ENCODE peak calls at places on chromosome 9, in eight cellular contexts. One of them, this sample, is unnamed.

GRCh38 chr9:122807271-122807900 is 7.5 kb downstream of the OR1K1 start:
- DNase-seq in cardiac fibroblast: no peak
- DNase-seq in choroid plexus epithelial cell: no peak
- DNase-seq in NCI-H774: no peak
- DNase-seq in AG04449: no peak
- DNase-seq in bronchial epithelial cell: no peak
- DNase-seq in stromal cell of bone marrow: peak
- DNase-seq in stimulated activated CD4-positive, alpha-beta T cell treated with anti-CD3 and anti-CD28 coated beads, Interleukin-2, amount 100 ng/mL, for 4 hours: no peak
- DNase-seq in this sample: no peak

GRCh38 chr9:19161257-19162025 is 34.1 kb upstream of the PLIN2 start:
- DNase-seq in NCI-H774: no peak
- DNase-seq in stimulated activated CD4-positive, alpha-beta T cell treated with anti-CD3 and anti-CD28 coated beads, Interleukin-2, amount 100 ng/mL, for 4 hours: peak
- DNase-seq in bronchial epithelial cell: peak
- DNase-seq in cardiac fibroblast: peak
- DNase-seq in AG04449: peak
- DNase-seq in stromal cell of bone marrow: peak
- DNase-seq in choroid plexus epithelial cell: peak
- DNase-seq in this sample: peak

GRCh38 chr9:30484690-30485089 is 1899.8 kb upstream of the ACO1 start:
- DNase-seq in choroid plexus epithelial cell: no peak
- DNase-seq in cardiac fibroblast: no peak
- DNase-seq in stimulated activated CD4-positive, alpha-beta T cell treated with anti-CD3 and anti-CD28 coated beads, Interleukin-2, amount 100 ng/mL, for 4 hours: no peak
- DNase-seq in bronchial epithelial cell: no peak
- DNase-seq in AG04449: no peak
- DNase-seq in stromal cell of bone marrow: no peak
- DNase-seq in NCI-H774: no peak
- DNase-seq in this sample: no peak

GRCh38 chr9:673264-673965 is 168.1 kb upstream of the DMRT1 start:
- DNase-seq in stromal cell of bone marrow: no peak
- DNase-seq in cardiac fibroblast: no peak
- DNase-seq in choroid plexus epithelial cell: no peak
- DNase-seq in NCI-H774: no peak
- DNase-seq in stimulated activated CD4-positive, alpha-beta T cell treated with anti-CD3 and anti-CD28 coated beads, Interleukin-2, amount 100 ng/mL, for 4 hours: no peak
- DNase-seq in bronchial epithelial cell: peak
- DNase-seq in AG04449: no peak
- DNase-seq in this sample: no peak

GRCh38 chr9:70563437-70564204 is 149.2 kb upstream of the KLF9 start:
- DNase-seq in NCI-H774: no peak
- DNase-seq in stimulated activated CD4-positive, alpha-beta T cell treated with anti-CD3 and anti-CD28 coated beads, Interleukin-2, amount 100 ng/mL, for 4 hours: peak
- DNase-seq in bronchial epithelial cell: peak
- DNase-seq in cardiac fibroblast: peak
- DNase-seq in stromal cell of bone marrow: peak
- DNase-seq in choroid plexus epithelial cell: peak
- DNase-seq in AG04449: peak
- DNase-seq in this sample: peak

GRCh38 chr9:116572095-116572748 is 114.9 kb upstream of the TRIM32 start:
- DNase-seq in AG04449: no peak
- DNase-seq in choroid plexus epithelial cell: peak
- DNase-seq in NCI-H774: peak
- DNase-seq in cardiac fibroblast: peak
- DNase-seq in stimulated activated CD4-positive, alpha-beta T cell treated with anti-CD3 and anti-CD28 coated beads, Interleukin-2, amount 100 ng/mL, for 4 hours: no peak
- DNase-seq in bronchial epithelial cell: peak
- DNase-seq in stromal cell of bone marrow: peak
- DNase-seq in this sample: peak

GRCh38 chr9:131776473-131776872 is 36.6 kb upstream of the RAPGEF1 start:
- DNase-seq in bronchial epithelial cell: peak
- DNase-seq in stimulated activated CD4-positive, alpha-beta T cell treated with anti-CD3 and anti-CD28 coated beads, Interleukin-2, amount 100 ng/mL, for 4 hours: no peak
- DNase-seq in choroid plexus epithelial cell: peak
- DNase-seq in cardiac fibroblast: peak
- DNase-seq in stromal cell of bone marrow: peak
- DNase-seq in NCI-H774: no peak
- DNase-seq in AG04449: no peak
- DNase-seq in this sample: no peak

GRCh38 chr9:27569406-27569805 is 3.9 kb downstream of the C9orf72 start:
- DNase-seq in AG04449: no peak
- DNase-seq in choroid plexus epithelial cell: no peak
- DNase-seq in NCI-H774: no peak
- DNase-seq in stromal cell of bone marrow: no peak
- DNase-seq in stimulated activated CD4-positive, alpha-beta T cell treated with anti-CD3 and anti-CD28 coated beads, Interleukin-2, amount 100 ng/mL, for 4 hours: no peak
- DNase-seq in cardiac fibroblast: no peak
- DNase-seq in bronchial epithelial cell: peak
- DNase-seq in this sample: no peak

GRCh38 chr9:15612962-15613361 is 60.1 kb downstream of the CCDC171 start:
- DNase-seq in AG04449: no peak
- DNase-seq in cardiac fibroblast: no peak
- DNase-seq in bronchial epithelial cell: no peak
- DNase-seq in NCI-H774: no peak
- DNase-seq in choroid plexus epithelial cell: no peak
- DNase-seq in stimulated activated CD4-positive, alpha-beta T cell treated with anti-CD3 and anti-CD28 coated beads, Interleukin-2, amount 100 ng/mL, for 4 hours: no peak
- DNase-seq in stromal cell of bone marrow: no peak
- DNase-seq in this sample: no peak

This sample was measured in AG09319.